ENCODE peak calls at places on chromosome 2, in four cellular contexts. L is tibial nerve, P is transverse colon, O is A549. A is an unnamed sample.

GRCh38 chr2:240170354-240170735 is 29.9 kb upstream of the OTOS start:
- DNase-seq in P (no peak), L (no peak), O (no peak), A (no peak)

GRCh38 chr2:199922856-199923255 is 11.8 kb downstream of the C2orf69 start:
- DNase-seq in L (no peak), O (no peak), P (no peak), A (no peak)

GRCh38 chr2:196376984-196377877 is 205.9 kb upstream of the STK17B start:
- DNase-seq in L (no peak), O (no peak), P (no peak), A (no peak)

GRCh38 chr2:50953021-50953420 is 78.9 kb downstream of the NRXN1 start:
- DNase-seq in L (no peak), O (no peak), P (no peak), A (no peak)

GRCh38 chr2:118576109-118576855 is 271.2 kb downstream of the EN1 start:
- DNase-seq in P (no peak), L (no peak), O (no peak), A (no peak)

GRCh38 chr2:127324635-127325034 is 30.7 kb upstream of the ERCC3 start:
- DNase-seq in P (no peak), O (peak), L (no peak), A (no peak)

GRCh38 chr2:73418343-73418742 is 32.7 kb downstream of the ALMS1 start:
- DNase-seq in P (peak), L (no peak), O (no peak), A (peak)

GRCh38 chr2:190334479-190335224 is 8.7 kb upstream of the INPP1 start:
- DNase-seq in P (no peak), L (no peak), O (peak), A (no peak)

GRCh38 chr2:234335676-234336228 is 161.1 kb downstream of the ARL4C start:
- DNase-seq in L (peak), O (no peak), P (peak), A (peak)

GRCh38 chr2:119943058-119943457 is 69.8 kb upstream of the EPB41L5 start:
- DNase-seq in P (no peak), L (no peak), O (no peak), A (no peak)

GRCh38 chr2:230408244-230408842 is 7.7 kb upstream of the SP100 start:
- DNase-seq in P (no peak), O (no peak), L (no peak), A (no peak)

GRCh38 chr2:42519624-42520023 is 25.8 kb upstream of the KCNG3 start:
- DNase-seq in O (no peak), P (no peak), L (no peak), A (no peak)

GRCh38 chr2:148887349-148888002 is 12.4 kb downstream of the KIF5C start:
- DNase-seq in O (no peak), L (no peak), P (no peak), A (no peak)

GRCh38 chr2:46184794-46185583 is 112.2 kb upstream of the EPAS1 start:
- DNase-seq in L (no peak), O (no peak), P (no peak), A (no peak)

GRCh38 chr2:567865-568638 is 109.2 kb downstream of the TMEM18 start:
- DNase-seq in O (no peak), P (no peak), L (peak), A (peak)

GRCh38 chr2:235811446-235812184 is 317.8 kb downstream of the AGAP1 start:
- DNase-seq in P (no peak), O (no peak), L (no peak), A (no peak)

GRCh38 chr2:182618672-182619079 is 97.4 kb upstream of the DNAJC10 start:
- DNase-seq in P (no peak), O (no peak), L (no peak), A (no peak)

GRCh38 chr2:44934962-44935853 is 6.3 kb upstream of the SIX3 start:
- DNase-seq in O (no peak), L (no peak), P (no peak), A (peak)

GRCh38 chr2:47119001-47119400 is 36.1 kb downstream of the STPG4 start:
- DNase-seq in P (no peak), L (no peak), O (no peak), A (no peak)

GRCh38 chr2:9095690-9096089 is 92.2 kb upstream of the MBOAT2 start:
- DNase-seq in P (peak), O (no peak), L (peak), A (no peak)

GRCh38 chr2:133333189-133333588 is 235.1 kb downstream of the NCKAP5 start:
- DNase-seq in L (no peak), O (no peak), P (no peak), A (no peak)

DNA sequence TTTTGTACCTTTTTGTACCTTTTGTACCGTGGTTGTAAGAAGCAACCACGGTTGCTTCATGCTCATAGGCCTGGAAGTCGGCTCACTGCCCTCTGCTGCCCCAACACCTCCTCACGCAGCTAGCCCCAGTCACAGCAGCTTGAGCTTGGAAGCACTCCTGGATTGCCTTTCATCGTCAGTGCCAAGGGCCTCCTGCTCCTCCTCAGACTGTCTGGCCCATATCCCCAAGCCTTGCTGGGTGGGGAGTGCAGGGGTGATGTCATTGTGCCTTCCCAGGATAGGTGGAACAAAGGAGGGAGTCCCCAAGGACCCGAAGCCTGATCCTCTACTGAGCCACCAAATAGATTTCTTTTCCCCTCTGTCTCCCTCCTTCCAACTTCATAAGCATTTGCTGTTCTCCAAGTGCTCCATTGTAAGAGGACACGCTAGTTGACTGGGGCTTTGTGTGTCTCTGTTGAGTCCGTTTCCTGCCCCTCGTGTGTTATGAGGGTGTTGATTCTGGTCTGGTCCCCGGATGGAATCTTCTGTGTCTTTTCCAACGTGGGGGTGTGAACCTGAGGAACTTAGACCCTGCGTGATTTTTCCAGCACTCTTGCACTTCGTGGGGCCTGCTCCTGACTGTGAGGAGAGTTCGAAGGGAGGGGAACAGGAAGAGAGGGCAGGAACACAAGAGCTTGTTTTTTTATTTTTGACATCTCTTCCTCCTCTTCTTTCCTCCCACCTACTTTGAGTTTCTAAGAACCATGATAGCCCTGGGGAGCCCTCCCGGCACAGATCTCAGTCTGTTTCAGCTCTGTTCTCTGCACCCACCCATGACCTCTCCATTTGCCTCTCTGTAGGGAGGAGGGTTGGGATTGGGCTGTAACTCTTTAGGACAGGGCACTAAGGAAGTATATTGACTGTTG is 127.2 kb upstream of the EML6 start:
- DNase-seq in L (peak), P (no peak), O (no peak), A (peak)
- TF ChIP-seq CTCF in L (no peak), P (no peak), O (no peak), A (no peak)

DNA sequence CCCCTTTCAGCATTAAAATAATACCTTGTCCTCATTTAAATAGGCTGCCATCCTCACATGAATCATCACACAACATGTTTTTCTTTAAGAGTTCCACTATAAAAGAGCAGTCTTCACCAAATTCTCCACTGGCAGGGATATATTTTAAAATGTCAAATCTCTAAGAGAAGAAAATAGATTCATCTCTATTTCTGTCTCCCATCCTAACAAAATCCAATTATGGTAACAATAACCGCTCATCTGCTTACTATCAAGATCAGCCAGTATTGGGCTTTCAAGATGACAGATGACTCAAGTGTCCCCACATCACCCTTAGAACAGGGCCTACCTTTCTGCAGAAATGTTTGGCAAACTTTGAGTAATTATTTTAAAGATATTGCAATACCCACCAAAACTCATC is 114.7 kb downstream of the SCG2 start:
- DNase-seq in P (no peak), O (no peak), L (no peak), A (no peak)
- TF ChIP-seq EP300 in P (no peak), O (no peak), L (no peak), A (no peak)

DNA sequence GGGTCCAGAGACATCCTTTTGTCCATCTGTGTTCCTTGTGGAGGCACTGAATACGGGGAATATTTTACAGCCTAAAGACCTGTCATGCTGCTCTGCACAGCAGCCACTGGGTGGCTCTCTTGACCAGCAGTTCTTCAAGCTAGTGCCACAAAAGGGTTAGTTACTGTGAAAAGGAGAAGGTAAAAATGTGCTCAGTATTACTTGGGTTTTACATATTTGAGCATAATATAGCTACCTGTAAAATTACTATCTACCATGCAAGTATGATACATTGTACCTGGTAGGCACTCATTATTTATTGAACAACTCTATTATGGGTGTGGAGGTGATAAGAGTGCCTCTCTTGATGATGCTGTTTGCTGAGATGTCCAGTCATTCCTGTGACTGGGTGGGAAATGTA is 23.6 kb downstream of the FZD5 start:
- DNase-seq in L (no peak), P (peak), O (peak), A (no peak)
- TF ChIP-seq POLR2A in L (no peak), P (no peak), O (no peak), A (no peak)

GRCh38 chr2:167333245-167333644 is 445.0 kb downstream of the XIRP2 start:
- DNase-seq in P (no peak), L (no peak), O (no peak), A (no peak)
- TF ChIP-seq CTCF in P (no peak), L (no peak), O (no peak), A (no peak)

GRCh38 chr2:147467441-147467840 is 377.4 kb upstream of the ACVR2A start:
- DNase-seq in P (no peak), O (no peak), L (no peak), A (no peak)

GRCh38 chr2:147468349-147468748 is 376.5 kb upstream of the ACVR2A start:
- DNase-seq in L (no peak), P (no peak), O (no peak), A (no peak)

GRCh38 chr2:147471126-147471525 is 373.7 kb upstream of the ACVR2A start:
- DNase-seq in L (no peak), O (no peak), P (no peak), A (no peak)

GRCh38 chr2:147468963-147469362 is 375.9 kb upstream of the ACVR2A start:
- DNase-seq in P (no peak), O (no peak), L (no peak), A (no peak)

DNA sequence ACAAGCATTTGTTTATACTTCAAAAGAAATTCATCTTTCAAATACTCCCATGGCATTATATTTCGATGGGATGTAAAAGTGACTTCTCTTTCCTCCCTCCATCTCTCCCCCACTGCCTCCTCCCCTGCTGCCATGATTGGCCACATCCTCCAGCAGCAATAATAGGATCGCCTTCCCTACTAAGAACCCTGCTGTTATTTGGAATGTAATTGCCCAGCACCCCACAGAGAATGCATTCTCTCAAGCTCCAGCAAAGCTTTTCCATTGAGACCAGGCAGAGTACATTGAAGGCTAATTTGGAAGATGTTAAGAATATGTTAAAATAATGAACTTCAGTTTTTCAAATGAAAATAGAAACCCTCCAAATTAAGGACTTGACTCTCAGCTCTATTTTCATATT is 375.4 kb upstream of the ACVR2A start:
- DNase-seq in P (no peak), L (no peak), O (no peak), A (no peak)
- TF ChIP-seq EP300 in P (no peak), L (no peak), O (no peak), A (no peak)

GRCh38 chr2:233108611-233109490 is 48.7 kb downstream of the INPP5D start:
- DNase-seq in O (no peak), L (no peak), P (no peak), A (no peak)
- TF ChIP-seq POLR2A in O (no peak), L (no peak), P (no peak), A (no peak)

GRCh38 chr2:2101924-2102323 is 229.2 kb downstream of the MYT1L start:
- DNase-seq in O (peak), L (no peak), P (no peak), A (no peak)
- TF ChIP-seq CTCF in O (no peak), L (no peak), P (no peak), A (no peak)

GRCh38 chr2:107751936-107752335 is 74.8 kb upstream of the RGPD4 start:
- DNase-seq in P (no peak), L (no peak), O (no peak), A (no peak)
- TF ChIP-seq EP300 in P (no peak), L (no peak), O (no peak), A (no peak)

GRCh38 chr2:34822616-34823015 is 1223.5 kb upstream of the FAM98A start:
- DNase-seq in L (no peak), O (no peak), P (no peak), A (no peak)

GRCh38 chr2:34825671-34826070 is 1226.6 kb upstream of the FAM98A start:
- DNase-seq in P (no peak), O (no peak), L (no peak), A (no peak)

GRCh38 chr2:34831096-34831495 is 1232.0 kb upstream of the FAM98A start:
- DNase-seq in L (no peak), P (no peak), O (no peak), A (no peak)

DNA sequence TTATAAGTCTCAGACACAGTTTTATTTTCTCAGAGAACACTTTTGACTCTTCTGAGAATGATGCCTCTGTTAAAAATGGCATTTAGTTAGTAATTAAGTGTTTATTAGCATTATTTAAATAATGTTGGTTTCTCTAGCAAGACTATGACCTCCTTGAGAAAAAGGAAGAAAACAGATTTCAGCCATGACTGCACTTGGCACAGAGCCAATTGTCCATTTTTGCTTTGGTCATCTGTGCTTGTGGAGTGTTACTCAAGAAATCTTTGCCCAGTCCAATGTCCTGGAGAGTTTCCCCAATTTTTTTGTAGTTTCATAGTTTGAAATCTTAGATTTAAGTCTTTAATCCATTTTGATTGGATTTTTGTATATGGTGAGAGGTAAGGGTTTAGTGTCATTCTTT is 1229.4 kb upstream of the FAM98A start:
- DNase-seq in L (no peak), O (no peak), P (no peak), A (no peak)
- TF ChIP-seq POLR2A in L (no peak), O (no peak), P (no peak), A (no peak)

GRCh38 chr2:96869824-96870630 is at the start of gene SEMA4C:
- DNase-seq in L (peak), P (peak), O (peak), A (peak)

GRCh38 chr2:96868555-96869280 is 1.2 kb downstream of the SEMA4C start:
- DNase-seq in O (peak), L (peak), P (peak), A (peak)

GRCh38 chr2:96867756-96868554 is 1.9 kb downstream of the SEMA4C start:
- DNase-seq in O (no peak), P (no peak), L (no peak), A (peak)

GRCh38 chr2:96870631-96871255 is 863 bp upstream of the SEMA4C start:
- DNase-seq in P (peak), L (no peak), O (no peak), A (peak)

DNA sequence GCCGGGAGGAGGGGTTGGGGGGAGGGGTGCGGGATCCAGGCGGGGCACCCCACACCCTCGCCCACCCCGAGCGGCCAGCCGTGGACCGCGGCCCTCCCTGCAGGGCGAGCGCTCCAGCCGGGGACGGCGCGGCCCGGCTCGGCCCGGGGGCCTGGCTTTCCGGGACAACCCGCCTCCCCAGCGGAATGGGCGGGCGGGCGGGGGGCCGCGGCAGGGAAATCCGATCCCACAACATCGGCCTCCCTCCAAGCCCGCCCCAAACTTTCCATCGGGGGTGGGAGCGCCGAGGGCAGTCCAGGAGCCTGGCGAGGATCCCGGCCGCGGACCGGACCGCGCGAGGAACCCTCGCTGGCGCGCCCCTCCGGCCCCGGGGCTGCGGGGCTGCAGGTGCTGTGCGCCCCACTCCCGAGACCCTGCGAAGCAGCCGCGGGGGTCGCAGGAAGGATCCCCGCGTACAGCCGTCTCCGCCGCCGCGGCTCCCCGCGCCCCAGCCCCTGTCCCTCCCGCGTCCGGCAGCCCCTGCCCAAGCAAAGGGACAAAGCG is 528 bp downstream of the SEMA4C start:
- DNase-seq in L (peak), O (no peak), P (peak), A (peak)
- TF ChIP-seq CTCF in L (peak), O (no peak), P (peak), A (no peak)

A was measured in sigmoid colon.